ENCODE peak calls at places on chromosome 1, in eight cellular contexts. U is upper lobe of right lung; G is prostate gland; B is nucleus accumbens; V is adrenal gland; P is fibroblast of the aortic adventitia; A is stimulated activated CD4-positive, alpha-beta T cell treated with anti-CD3 and anti-CD28 coated beads, Interleukin-4, amount 100 ng/mL, for 24 hours; N is iPS-NIHi11. O is an unnamed sample.

GRCh38 chr1:25837253-25837875 is 17.6 kb downstream of the MTFR1L start:
- DNase-seq in U (no peak), G (no peak), B (no peak), V (no peak), P (no peak), A (no peak), N (peak), O (no peak)

GRCh38 chr1:240906477-240906876 is 294.5 kb upstream of the GREM2 start:
- DNase-seq in U (no peak), G (no peak), B (no peak), V (peak), P (no peak), A (no peak), N (no peak), O (no peak)

GRCh38 chr1:2438038-2438437 is 25.7 kb upstream of the PEX10 start:
- DNase-seq in U (no peak), G (peak), B (no peak), V (no peak), P (no peak), A (no peak), N (no peak), O (no peak)

GRCh38 chr1:226223786-226224244 is 351 bp downstream of the MIXL1 start:
- DNase-seq in U (peak), G (no peak), B (no peak), V (no peak), P (no peak), A (no peak), N (no peak), O (no peak)

GRCh38 chr1:8097077-8097799 is 71.1 kb upstream of the ERRFI1 start:
- DNase-seq in U (no peak), G (no peak), B (no peak), V (no peak), P (peak), A (peak), N (no peak), O (no peak)

GRCh38 chr1:22870201-22870871 is 102.3 kb downstream of the LACTBL1 start:
- DNase-seq in U (no peak), G (peak), B (no peak), V (peak), P (peak), A (no peak), N (peak), O (no peak)

GRCh38 chr1:177937931-177938330 is 31.9 kb downstream of the SEC16B start:
- DNase-seq in U (no peak), G (no peak), B (no peak), V (no peak), P (peak), A (no peak), N (no peak), O (no peak)

GRCh38 chr1:84620720-84621313 is 46.6 kb upstream of the CTBS start:
- DNase-seq in U (peak), G (peak), B (peak), V (peak), P (peak), A (peak), N (peak), O (peak)

GRCh38 chr1:39754906-39755504 is 16.1 kb downstream of the OXCT2 start:
- DNase-seq in U (no peak), G (no peak), B (no peak), V (no peak), P (no peak), A (no peak), N (no peak), O (no peak)

GRCh38 chr1:203082571-203083462 is 3.0 kb downstream of the MYOG start:
- DNase-seq in U (no peak), G (no peak), B (no peak), V (no peak), P (no peak), A (no peak), N (peak), O (peak)

GRCh38 chr1:19354531-19354981 is 42.4 kb downstream of the SLC66A1 start:
- DNase-seq in U (no peak), G (peak), B (no peak), V (no peak), P (no peak), A (no peak), N (no peak), O (no peak)

GRCh38 chr1:119448112-119448511 is 33.2 kb downstream of the HSD3B2 start:
- DNase-seq in U (no peak), G (no peak), B (no peak), V (no peak), P (no peak), A (no peak), N (peak), O (no peak)

GRCh38 chr1:183577897-183578470 is 12.3 kb downstream of the NCF2 start:
- DNase-seq in U (no peak), G (no peak), B (no peak), V (no peak), P (no peak), A (no peak), N (no peak), O (no peak)

GRCh38 chr1:145837658-145838057 is 7.8 kb upstream of the NUDT17 start:
- DNase-seq in U (no peak), G (no peak), B (no peak), V (no peak), P (no peak), A (no peak), N (no peak), O (no peak)

GRCh38 chr1:85502625-85503083 is 37.7 kb upstream of the DDAH1 start:
- DNase-seq in U (no peak), G (peak), B (no peak), V (peak), P (peak), A (no peak), N (peak), O (peak)

GRCh38 chr1:84427520-84428188 is 29.4 kb downstream of the DNASE2B start:
- DNase-seq in U (no peak), G (no peak), B (no peak), V (no peak), P (no peak), A (no peak), N (no peak), O (no peak)

GRCh38 chr1:4730078-4730477 is 75.7 kb downstream of the AJAP1 start:
- DNase-seq in U (no peak), G (peak), B (no peak), V (no peak), P (no peak), A (no peak), N (no peak), O (no peak)

GRCh38 chr1:201828820-201829774 is at the start of gene IPO9:
- DNase-seq in U (peak), G (peak), B (peak), V (peak), P (peak), A (peak), N (peak), O (peak)

GRCh38 chr1:34060901-34061415 is 104.1 kb downstream of the CSMD2 start:
- DNase-seq in U (no peak), G (no peak), B (no peak), V (peak), P (peak), A (no peak), N (no peak), O (no peak)

GRCh38 chr1:171869097-171869496 is 27.8 kb downstream of the DNM3 start:
- DNase-seq in U (no peak), G (no peak), B (peak), V (no peak), P (no peak), A (no peak), N (no peak), O (no peak)

GRCh38 chr1:101683136-101683535 is 313.6 kb downstream of the OLFM3 start:
- DNase-seq in U (no peak), G (no peak), B (no peak), V (no peak), P (no peak), A (no peak), N (no peak), O (no peak)

GRCh38 chr1:54218883-54219687 is 19.1 kb downstream of the MRPL37 start:
- DNase-seq in U (no peak), G (no peak), B (no peak), V (peak), P (peak), A (no peak), N (no peak), O (no peak)

GRCh38 chr1:3375256-3375655 is 79.2 kb upstream of the ARHGEF16 start:
- DNase-seq in U (no peak), G (no peak), B (no peak), V (no peak), P (peak), A (no peak), N (no peak), O (no peak)

GRCh38 chr1:152761609-152762213 is 3.9 kb downstream of the KPRP start:
- DNase-seq in U (no peak), G (no peak), B (no peak), V (no peak), P (no peak), A (no peak), N (no peak), O (no peak)